ENCODE peak calls at places on chromosomes 11 and 22, in five cellular contexts. H is activated CD4-positive, alpha-beta T cell treated with anti-CD3 and anti-CD28 coated beads, Interleukin-2, amount 10 ng/mL, durations not matched to agents 7 days and 5 days; L is CD8-positive, alpha-beta memory T cell; K is B cell; G is A549. W is an unnamed sample.

GRCh38 chr22:49297871-49298721 is 529.6 kb downstream of the BRD1 start:
- DNase-seq in H (no peak), L (no peak), K (peak), G (no peak), W (no peak)

GRCh38 chr11:122159173-122159701 is 43.2 kb upstream of the BLID start:
- DNase-seq in H (no peak), L (no peak), K (no peak), G (no peak), W (no peak)

GRCh38 chr22:49693416-49693815 is 134.3 kb downstream of the BRD1 start:
- DNase-seq in H (no peak), L (no peak), K (no peak), G (no peak), W (no peak)

GRCh38 chr11:12546660-12547059 is 127.6 kb upstream of the TEAD1 start:
- DNase-seq in H (no peak), L (no peak), K (no peak), G (no peak), W (no peak)

GRCh38 chr11:70220136-70220535 is 17.0 kb downstream of the FADD start:
- DNase-seq in H (no peak), L (no peak), K (no peak), G (no peak), W (no peak)

GRCh38 chr11:33307984-33308383 is 50.8 kb downstream of the HIPK3 start:
- DNase-seq in H (no peak), L (no peak), K (no peak), G (no peak), W (no peak)

GRCh38 chr11:128707671-128708070 is 13.8 kb downstream of the FLI1 start:
- DNase-seq in H (no peak), L (no peak), K (no peak), G (no peak), W (no peak)

GRCh38 chr11:95490625-95491024 is 259.6 kb upstream of the SESN3 start:
- DNase-seq in H (no peak), L (no peak), K (no peak), G (no peak), W (no peak)

GRCh38 chr11:34840736-34841386 is 75.3 kb downstream of the APIP start:
- DNase-seq in H (peak), L (no peak), K (no peak), G (no peak), W (peak)

GRCh38 chr22:28395920-28396447 is 283.7 kb downstream of the TTC28 start:
- DNase-seq in H (no peak), L (no peak), K (no peak), G (no peak), W (no peak)

GRCh38 chr11:28384418-28384817 is 276.2 kb downstream of the METTL15 start:
- DNase-seq in H (no peak), L (no peak), K (no peak), G (no peak), W (no peak)

GRCh38 chr22:24304067-24304675 is 33.5 kb downstream of the SPECC1L start:
- DNase-seq in H (no peak), L (no peak), K (no peak), G (no peak), W (no peak)

GRCh38 chr22:25644122-25644521 is 79.6 kb downstream of the GRK3 start:
- DNase-seq in H (no peak), L (no peak), K (no peak), G (no peak), W (no peak)

GRCh38 chr11:47923667-47924066 is 56.7 kb upstream of the PTPRJ start:
- DNase-seq in H (no peak), L (no peak), K (no peak), G (no peak), W (no peak)

GRCh38 chr22:17705565-17706450 is 67.3 kb downstream of the BCL2L13 start:
- DNase-seq in H (no peak), L (no peak), K (no peak), G (no peak), W (no peak)

GRCh38 chr11:91396243-91397133 is 828.1 kb upstream of the FAT3 start:
- DNase-seq in H (no peak), L (no peak), K (no peak), G (peak), W (no peak)

GRCh38 chr11:65262381-65262680 is 569 bp downstream of the POLA2 start:
- DNase-seq in H (peak), L (peak), K (no peak), G (no peak), W (no peak)

GRCh38 chr22:35638408-35638807 is 9.8 kb upstream of the APOL6 start:
- DNase-seq in H (no peak), L (no peak), K (peak), G (no peak), W (no peak)

GRCh38 chr22:46024136-46024840 is 47.3 kb upstream of the WNT7B start:
- DNase-seq in H (no peak), L (no peak), K (no peak), G (no peak), W (no peak)

W was measured in GM13976.